ENCODE peak calls at places on chromosomes 6 and 20, in five cellular contexts. E is EH; T is stimulated activated CD4-positive, alpha-beta T cell treated with anti-CD3 and anti-CD28 coated beads, Interleukin-2, amount 100 ng/mL, for 48 hours; H is stimulated activated naive CD4-positive, alpha-beta T cell; X is D341Med. J is an unnamed sample.
A peak's percentile ranks its signal among the peaks of the same experiment; 100 is the strongest.

GRCh38 chr6:150301871-150302800 is 66.7 kb upstream of the IYD start:
- DNase-seq in E (peak; percentile 65), H (no peak), X (no peak), T (no peak), J (peak; percentile 88)

GRCh38 chr20:49276895-49277785 is 717 bp downstream of the ZNFX1 start:
- DNase-seq in H (no peak), E (no peak), T (peak; percentile 63), X (no peak), J (no peak)

GRCh38 chr6:14822689-14823088 is 423.2 kb upstream of the JARID2 start:
- DNase-seq in X (no peak), E (peak; percentile 81), H (no peak), T (no peak), J (no peak)

GRCh38 chr6:39092124-39092523 is 22.9 kb downstream of the SAYSD1 start:
- DNase-seq in X (no peak), H (no peak), T (no peak), E (no peak), J (peak; percentile 30)

GRCh38 chr6:19838442-19839236 is 1.5 kb downstream of the ID4 start:
- DNase-seq in H (no peak), X (peak; percentile 61), E (peak; percentile 27), T (no peak), J (no peak)

GRCh38 chr20:24576447-24576846 is 107.0 kb downstream of the SYNDIG1 start:
- DNase-seq in E (no peak), T (no peak), H (no peak), X (no peak), J (no peak)

GRCh38 chr6:86273936-86274335 is 631.2 kb upstream of the SYNCRIP start:
- DNase-seq in E (no peak), H (no peak), T (no peak), X (no peak), J (no peak)

GRCh38 chr6:85865665-85866372 is 223.1 kb upstream of the SYNCRIP start:
- DNase-seq in H (no peak), T (no peak), E (peak; percentile 73), X (no peak), J (no peak)

GRCh38 chr6:42898891-42899361 is 16.9 kb upstream of the PTCRA start:
- DNase-seq in E (peak; percentile 72), T (peak; percentile 82), X (peak; percentile 57), H (peak; percentile 35), J (no peak)

GRCh38 chr6:152338335-152339125 is 298.6 kb downstream of the SYNE1 start:
- DNase-seq in X (peak; percentile 70), H (peak; percentile 4), T (peak; percentile 56), E (peak; percentile 53), J (peak; percentile 17)

GRCh38 chr6:35050291-35050987 is 90.7 kb downstream of the TCP11 start:
- DNase-seq in H (no peak), T (no peak), X (no peak), E (no peak), J (peak; percentile 36)